ENCODE peak calls at places on chromosomes 2 and 18, in five cellular contexts. O is PC-3, Z is heart left ventricle, U is pancreas, C is fibroblast of lung. I is an unnamed sample.

GRCh38 chr2:169528271-169528701 is 18.8 kb downstream of the KLHL41 start:
- DNase-seq in O (peak), U (peak), C (peak), Z (peak), I (no peak)

GRCh38 chr2:232901711-232902578 is 31.9 kb downstream of the SNORC start:
- DNase-seq in Z (no peak), O (peak), U (no peak), C (peak), I (peak)

GRCh38 chr2:11326692-11327211 is 17.7 kb downstream of the ROCK2 start:
- DNase-seq in O (no peak), U (no peak), Z (no peak), C (no peak), I (no peak)

GRCh38 chr18:52700116-52700515 is 360.1 kb downstream of the DCC start:
- DNase-seq in U (no peak), O (no peak), Z (no peak), C (no peak), I (no peak)

GRCh38 chr2:149065236-149065635 is 26.7 kb downstream of the LYPD6B start:
- DNase-seq in Z (no peak), U (no peak), C (peak), O (peak), I (no peak)

GRCh38 chr2:15242936-15243461 is 318.1 kb downstream of the NBAS start:
- DNase-seq in U (no peak), Z (no peak), O (no peak), C (no peak), I (no peak)

GRCh38 chr2:37361994-37362698 is 17.7 kb downstream of the QPCT start:
- DNase-seq in C (no peak), U (no peak), Z (no peak), O (no peak), I (no peak)

GRCh38 chr2:27134781-27135470 is 490 bp upstream of the PREB start:
- DNase-seq in C (no peak), Z (no peak), O (no peak), U (no peak), I (peak)

GRCh38 chr2:106070181-106070580 is 123.9 kb downstream of the UXS1 start:
- DNase-seq in Z (no peak), U (no peak), O (no peak), C (no peak), I (no peak)

GRCh38 chr2:106065268-106065982 is 128.7 kb downstream of the UXS1 start:
- DNase-seq in Z (peak), C (no peak), O (no peak), U (peak), I (no peak)

GRCh38 chr2:106068415-106068814 is 125.7 kb downstream of the UXS1 start:
- DNase-seq in U (no peak), O (no peak), Z (no peak), C (peak), I (no peak)

GRCh38 chr2:106062627-106063026 is 131.5 kb downstream of the UXS1 start:
- DNase-seq in U (no peak), C (no peak), Z (peak), O (no peak), I (no peak)

GRCh38 chr2:106065983-106066826 is 127.9 kb downstream of the UXS1 start:
- DNase-seq in U (no peak), O (no peak), C (no peak), Z (no peak), I (no peak)
- H3K4me3 ChIP-seq in U (peak), O (no peak), C (no peak), Z (peak), I (peak)

GRCh38 chr2:163884416-163884815 is 148.6 kb upstream of the FIGN start:
- DNase-seq in O (no peak), U (no peak), C (no peak), Z (no peak), I (no peak)

GRCh38 chr2:163888591-163888990 is 152.8 kb upstream of the FIGN start:
- DNase-seq in O (no peak), U (no peak), C (no peak), Z (no peak), I (no peak)

DNA sequence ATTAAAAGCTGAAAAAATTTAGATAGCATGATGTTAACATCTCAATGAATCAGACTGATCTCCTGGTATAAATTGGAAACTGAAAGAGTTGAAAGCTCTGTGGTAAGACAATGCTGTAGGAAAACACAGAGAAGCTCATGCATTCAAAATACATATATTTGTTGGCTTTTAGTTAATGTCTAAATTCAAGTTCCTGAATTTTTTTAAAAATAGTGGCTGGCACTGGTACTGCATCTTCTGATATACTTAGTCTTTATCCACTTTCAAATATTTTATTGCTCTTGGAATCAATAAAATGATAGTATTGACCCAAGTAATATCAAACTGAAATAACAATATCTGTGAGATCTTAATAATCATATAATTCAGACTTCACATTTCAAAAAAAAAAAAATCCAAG is 151.4 kb upstream of the FIGN start:
- DNase-seq in C (no peak), Z (no peak), O (peak), U (no peak), I (no peak)
- TF ChIP-seq CTCF in C (no peak), Z (no peak), O (peak), U (peak), I (no peak)

DNA sequence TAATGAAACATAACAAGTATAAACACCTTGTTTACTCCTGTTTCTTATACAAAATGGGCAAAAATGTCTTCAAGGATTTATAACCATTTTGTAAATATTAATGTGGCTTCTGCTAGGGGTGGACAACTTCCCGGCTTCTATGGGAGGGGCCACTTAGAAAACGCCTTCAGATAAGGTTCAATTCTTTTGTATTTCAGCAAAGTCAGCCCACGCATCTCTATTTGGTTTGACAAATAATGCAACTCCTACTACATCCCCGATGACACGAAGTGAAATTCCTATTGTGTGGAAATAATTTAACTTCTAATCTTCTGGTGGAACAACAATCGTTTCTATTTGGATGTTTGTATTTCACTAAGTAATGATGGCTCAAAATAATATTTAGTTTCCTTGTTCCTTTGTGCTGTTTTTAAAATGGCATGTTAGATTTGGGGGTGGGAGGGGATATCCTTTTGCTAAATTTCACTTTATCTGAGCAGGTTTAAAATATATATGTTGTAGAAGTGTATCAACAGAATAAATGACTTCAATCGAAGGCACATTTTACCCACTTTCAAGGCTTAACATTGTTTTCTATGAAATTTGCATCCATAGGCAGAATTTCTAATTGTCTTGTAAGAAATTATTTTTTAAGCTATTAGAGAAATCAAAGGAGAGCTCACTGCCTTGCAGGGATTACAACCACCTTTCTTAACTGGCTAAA is 14.6 kb upstream of the HOXD1 start:
- DNase-seq in U (no peak), O (no peak), Z (no peak), C (no peak), I (no peak)
- H3K27ac ChIP-seq in U (no peak), O (no peak), Z (peak), C (no peak), I (no peak)

DNA sequence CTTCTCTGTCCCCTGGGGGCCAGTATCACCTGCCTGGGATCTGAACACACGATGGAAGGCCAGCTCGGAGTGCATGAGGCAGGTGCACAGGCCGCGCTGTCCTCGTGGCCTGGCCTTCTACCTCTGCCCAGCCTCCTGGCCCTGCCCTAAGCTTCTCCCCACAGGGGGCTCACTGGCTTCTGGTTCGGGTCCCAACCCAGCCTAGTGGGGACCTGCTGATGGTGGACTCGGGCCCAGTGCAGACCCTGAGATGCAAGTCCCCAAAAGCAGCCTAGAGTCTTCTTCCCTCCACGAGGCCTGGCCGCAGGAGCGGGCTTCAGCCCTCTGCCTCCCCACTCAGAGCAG is 3.4 kb downstream of the ERFE start:
- DNase-seq in O (no peak), C (no peak), Z (no peak), U (no peak), I (no peak)
- H3K4me3 ChIP-seq in O (no peak), C (no peak), Z (no peak), U (no peak), I (no peak)

DNA sequence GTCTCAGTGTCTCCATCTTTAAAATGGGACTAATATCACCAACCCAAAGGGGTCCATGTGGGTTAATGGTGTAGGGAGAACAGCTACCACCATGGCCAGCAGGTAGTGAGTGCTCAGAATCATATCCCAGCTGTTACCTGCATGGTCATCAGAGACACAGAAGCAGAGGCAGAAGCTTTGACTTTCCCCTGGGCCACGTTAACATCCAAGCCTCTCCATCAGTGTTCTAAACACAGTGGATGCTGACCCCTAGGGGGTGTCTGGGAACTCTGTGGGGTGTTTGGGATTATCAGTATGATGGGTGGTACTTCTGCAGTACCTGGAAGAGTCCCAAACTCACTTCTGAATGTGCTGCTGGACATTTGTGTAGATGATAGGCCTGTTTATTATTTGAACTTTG is 93.6 kb downstream of the GYPC start:
- DNase-seq in O (no peak), U (no peak), Z (no peak), C (peak), I (no peak)
- TF ChIP-seq CTCF in O (no peak), U (no peak), Z (peak), C (peak), I (no peak)

GRCh38 chr2:85784474-85784986 is 30.7 kb downstream of the ATOH8 start:
- DNase-seq in O (no peak), U (no peak), Z (no peak), C (no peak), I (no peak)
- H3K27ac ChIP-seq in O (no peak), U (no peak), Z (no peak), C (peak), I (peak)

I was measured in vagina.